ENCODE peak calls at places on chromosomes 12 and 14, in eight cellular contexts. V is activated CD4-positive, alpha-beta T cell treated with anti-CD3 and anti-CD28 coated beads, Interleukin-2, amount 10 ng/mL, durations not matched to agents 7 days and 5 days; L is retinal pigment epithelial cell; F is Caco-2; O is NCI-H1105; A is neural crest cell; N is mucosa of gallbladder; M is GM12865. I is an unnamed sample.
A peak's percentile ranks its signal among the peaks of the same experiment; 100 is the strongest.

GRCh38 chr12:16112626-16113560 is 164.6 kb downstream of the SLC15A5 start:
- DNase-seq in V (no peak), L (no peak), F (no peak), O (peak; percentile 29), A (no peak), N (no peak), M (no peak), I (no peak)

GRCh38 chr14:33839193-33840076 is 111.4 kb downstream of the EGLN3 start:
- DNase-seq in V (peak; percentile 73), L (peak; percentile 10), F (peak; percentile 54), O (peak; percentile 69), A (peak; percentile 53), N (peak; percentile 54), M (peak; percentile 51), I (peak; percentile 44)

GRCh38 chr12:73445658-73446324 is 1091.8 kb upstream of the ATXN7L3B start:
- DNase-seq in V (no peak), L (no peak), F (no peak), O (no peak), A (no peak), N (no peak), M (no peak), I (no peak)

GRCh38 chr12:14953752-14954151 is 7.6 kb downstream of the ARHGDIB start:
- DNase-seq in V (no peak), L (no peak), F (no peak), O (no peak), A (no peak), N (no peak), M (no peak), I (no peak)

GRCh38 chr12:32669584-32669983 is 9.5 kb upstream of the DNM1L start:
- DNase-seq in V (no peak), L (no peak), F (no peak), O (no peak), A (no peak), N (no peak), M (no peak), I (no peak)

GRCh38 chr14:57930241-57930975 is 64.5 kb upstream of the SLC35F4 start:
- DNase-seq in V (no peak), L (no peak), F (no peak), O (no peak), A (no peak), N (no peak), M (no peak), I (no peak)

GRCh38 chr14:100532154-100532915 is 54.9 kb downstream of the BEGAIN start:
- DNase-seq in V (peak; percentile 4), L (no peak), F (no peak), O (no peak), A (peak; percentile 0), N (peak; percentile 7), M (no peak), I (peak; percentile 58)

GRCh38 chr12:6241495-6241894 is 41.3 kb downstream of the CD9 start:
- DNase-seq in V (no peak), L (no peak), F (no peak), O (peak; percentile 53), A (no peak), N (peak; percentile 82), M (no peak), I (no peak)

GRCh38 chr12:109723311-109723791 is 9.7 kb downstream of the FAM222A start:
- DNase-seq in V (no peak), L (no peak), F (no peak), O (peak; percentile 55), A (no peak), N (peak; percentile 77), M (no peak), I (peak; percentile 83)

GRCh38 chr12:31362759-31363415 is 36.9 kb upstream of the SINHCAF start:
- DNase-seq in V (peak; percentile 63), L (no peak), F (peak; percentile 87), O (no peak), A (no peak), N (no peak), M (peak; percentile 82), I (no peak)

GRCh38 chr12:27808831-27809230 is 28.8 kb upstream of the MANSC4 start:
- DNase-seq in V (no peak), L (no peak), F (no peak), O (no peak), A (no peak), N (no peak), M (no peak), I (no peak)

GRCh38 chr14:95620659-95621059 is 65.6 kb upstream of the TCL1B start:
- DNase-seq in V (no peak), L (no peak), F (no peak), O (no peak), A (no peak), N (no peak), M (no peak), I (no peak)

GRCh38 chr12:106767954-106768501 is 6.5 kb upstream of the RIC8B start:
- DNase-seq in V (no peak), L (peak; percentile 62), F (no peak), O (no peak), A (peak; percentile 39), N (peak; percentile 66), M (no peak), I (no peak)

GRCh38 chr14:50335389-50335788 is 23.3 kb downstream of the DMAC2L start:
- DNase-seq in V (no peak), L (peak; percentile 74), F (peak; percentile 42), O (peak; percentile 62), A (peak; percentile 52), N (peak; percentile 60), M (no peak), I (peak; percentile 65)

GRCh38 chr14:64891839-64892375 is 12.2 kb upstream of the SPTB start:
- DNase-seq in V (peak; percentile 70), L (peak; percentile 33), F (no peak), O (peak; percentile 54), A (no peak), N (peak; percentile 32), M (peak; percentile 69), I (no peak)

GRCh38 chr12:82817368-82817767 is 130.7 kb downstream of the TMTC2 start:
- DNase-seq in V (no peak), L (no peak), F (no peak), O (no peak), A (no peak), N (no peak), M (no peak), I (no peak)

GRCh38 chr12:70448371-70448770 is 82.3 kb downstream of the KCNMB4 start:
- DNase-seq in V (no peak), L (peak; percentile 26), F (no peak), O (no peak), A (no peak), N (no peak), M (no peak), I (no peak)

GRCh38 chr12:116336542-116337065 is 59.1 kb upstream of the MED13L start:
- DNase-seq in V (no peak), L (no peak), F (no peak), O (no peak), A (no peak), N (no peak), M (peak; percentile 90), I (no peak)

GRCh38 chr12:91913651-91914050 is 232.0 kb downstream of the BTG1 start:
- DNase-seq in V (no peak), L (no peak), F (no peak), O (no peak), A (no peak), N (no peak), M (no peak), I (no peak)

GRCh38 chr12:52799498-52800211 is 3.7 kb upstream of the KRT3 start:
- DNase-seq in V (no peak), L (no peak), F (no peak), O (no peak), A (no peak), N (no peak), M (no peak), I (no peak)

GRCh38 chr12:55982319-55982936 is 8.6 kb downstream of the RAB5B start:
- DNase-seq in V (no peak), L (no peak), F (no peak), O (no peak), A (no peak), N (no peak), M (peak; percentile 69), I (no peak)

GRCh38 chr12:13211191-13211858 is 14.8 kb downstream of the EMP1 start:
- DNase-seq in V (no peak), L (no peak), F (no peak), O (no peak), A (no peak), N (no peak), M (no peak), I (no peak)